ENCODE peak calls at places on chromosomes 7 and 10, in eight cellular contexts. K, V, N, B, I, W, X and F are unnamed samples.
A peak's percentile ranks its signal among the peaks of the same experiment; 100 is the strongest.

GRCh38 chr10:101839421-101840063 is 4.1 kb downstream of the KCNIP2 start:
- DNase-seq in W (no peak), I (no peak), X (no peak), B (peak; percentile 85), K (no peak), N (peak; percentile 45), V (peak; percentile 62), F (peak; percentile 61)

GRCh38 chr7:131254211-131254610 is 73.5 kb upstream of the MKLN1 start:
- DNase-seq in B (no peak), X (no peak), I (no peak), W (no peak), N (no peak), V (peak; percentile 48), K (no peak), F (no peak)

GRCh38 chr10:784759-785538 is 95.5 kb upstream of the DIP2C start:
- DNase-seq in W (peak; percentile 54), N (peak; percentile 39), K (no peak), V (peak; percentile 86), B (peak; percentile 45), I (peak; percentile 77), X (peak; percentile 1), F (no peak)

GRCh38 chr10:34152434-34152833 is 662.7 kb downstream of the PARD3 start:
- DNase-seq in X (no peak), B (no peak), I (no peak), N (no peak), K (no peak), W (no peak), V (no peak), F (no peak)

GRCh38 chr10:13016886-13017285 is 15.4 kb upstream of the CCDC3 start:
- DNase-seq in I (no peak), W (no peak), V (no peak), K (no peak), N (no peak), B (no peak), X (no peak), F (no peak)

GRCh38 chr7:92698237-92698841 is 108.1 kb upstream of the FAM133B start:
- DNase-seq in N (peak; percentile 66), X (no peak), K (peak; percentile 26), B (no peak), W (no peak), V (peak; percentile 91), I (peak; percentile 87), F (no peak)

GRCh38 chr10:12418000-12418399 is 68.7 kb downstream of the CAMK1D start:
- DNase-seq in I (peak; percentile 68), V (no peak), N (no peak), X (no peak), B (no peak), W (no peak), K (no peak), F (no peak)

GRCh38 chr7:25101817-25102216 is 23.2 kb downstream of the CYCS start:
- DNase-seq in B (no peak), I (no peak), W (no peak), N (no peak), K (no peak), X (no peak), V (no peak), F (no peak)

GRCh38 chr7:2632717-2633537 is 1.1 kb downstream of the TTYH3 start:
- DNase-seq in V (peak; percentile 74), N (peak; percentile 51), I (peak; percentile 49), B (peak; percentile 78), X (peak; percentile 79), K (no peak), W (peak; percentile 41), F (peak; percentile 16)